ENCODE peak calls at places on chromosomes 3 and 15, in eight cellular contexts. One of them, this sample, is unnamed.

GRCh38 chr15:51917493-51917892 is 54.1 kb downstream of the LEO1 start:
- DNase-seq in neuronal stem cell: no peak
- DNase-seq in CD8-positive, alpha-beta memory T cell: no peak
- DNase-seq in stomach: no peak
- DNase-seq in transverse colon: no peak
- DNase-seq in CD8-positive, alpha-beta T cell: no peak
- DNase-seq in body of pancreas: no peak
- DNase-seq in heart right ventricle: no peak
- DNase-seq in this sample: no peak

GRCh38 chr3:18443670-18444596 is 18.8 kb upstream of the SATB1 start:
- DNase-seq in neuronal stem cell: no peak
- DNase-seq in CD8-positive, alpha-beta memory T cell: no peak
- DNase-seq in stomach: peak; percentile 33
- DNase-seq in transverse colon: peak; percentile 31
- DNase-seq in CD8-positive, alpha-beta T cell: peak; percentile 34
- DNase-seq in body of pancreas: peak; percentile 29
- DNase-seq in heart right ventricle: no peak
- DNase-seq in this sample: peak; percentile 58

GRCh38 chr3:152403632-152404066 is 134.9 kb downstream of the MBNL1 start:
- DNase-seq in neuronal stem cell: no peak
- DNase-seq in CD8-positive, alpha-beta memory T cell: no peak
- DNase-seq in stomach: peak; percentile 27
- DNase-seq in transverse colon: peak; percentile 48
- DNase-seq in CD8-positive, alpha-beta T cell: no peak
- DNase-seq in body of pancreas: peak; percentile 35
- DNase-seq in heart right ventricle: peak; percentile 81
- DNase-seq in this sample: peak; percentile 73

GRCh38 chr15:89797678-89798201 is 16.9 kb downstream of the ANPEP start:
- DNase-seq in neuronal stem cell: no peak
- DNase-seq in CD8-positive, alpha-beta memory T cell: no peak
- DNase-seq in stomach: no peak
- DNase-seq in transverse colon: no peak
- DNase-seq in CD8-positive, alpha-beta T cell: no peak
- DNase-seq in body of pancreas: no peak
- DNase-seq in heart right ventricle: no peak
- DNase-seq in this sample: no peak

GRCh38 chr15:67180035-67180434 is 74.4 kb downstream of the AAGAB start:
- DNase-seq in neuronal stem cell: no peak
- DNase-seq in CD8-positive, alpha-beta memory T cell: no peak
- DNase-seq in stomach: no peak
- DNase-seq in transverse colon: no peak
- DNase-seq in CD8-positive, alpha-beta T cell: no peak
- DNase-seq in body of pancreas: no peak
- DNase-seq in heart right ventricle: no peak
- DNase-seq in this sample: no peak

GRCh38 chr3:11542551-11542950 is 101.2 kb downstream of the VGLL4 start:
- DNase-seq in neuronal stem cell: no peak
- DNase-seq in CD8-positive, alpha-beta memory T cell: no peak
- DNase-seq in stomach: no peak
- DNase-seq in transverse colon: no peak
- DNase-seq in CD8-positive, alpha-beta T cell: no peak
- DNase-seq in body of pancreas: no peak
- DNase-seq in heart right ventricle: no peak
- DNase-seq in this sample: no peak

GRCh38 chr15:42118650-42119531 is 24.5 kb upstream of the PLA2G4D start:
- DNase-seq in neuronal stem cell: no peak
- DNase-seq in CD8-positive, alpha-beta memory T cell: no peak
- DNase-seq in stomach: peak; percentile 21
- DNase-seq in transverse colon: peak; percentile 41
- DNase-seq in CD8-positive, alpha-beta T cell: no peak
- DNase-seq in body of pancreas: no peak
- DNase-seq in heart right ventricle: no peak
- DNase-seq in this sample: no peak

GRCh38 chr15:98311566-98312188 is 336.7 kb upstream of the IGF1R start:
- DNase-seq in neuronal stem cell: peak; percentile 77
- DNase-seq in CD8-positive, alpha-beta memory T cell: peak; percentile 24
- DNase-seq in stomach: peak; percentile 87
- DNase-seq in transverse colon: peak; percentile 79
- DNase-seq in CD8-positive, alpha-beta T cell: peak; percentile 44
- DNase-seq in body of pancreas: peak; percentile 86
- DNase-seq in heart right ventricle: peak; percentile 75
- DNase-seq in this sample: peak; percentile 67

GRCh38 chr3:42702066-42702951 is at the start of gene HHATL:
- DNase-seq in neuronal stem cell: no peak
- DNase-seq in CD8-positive, alpha-beta memory T cell: no peak
- DNase-seq in stomach: peak; percentile 20
- DNase-seq in transverse colon: no peak
- DNase-seq in CD8-positive, alpha-beta T cell: no peak
- DNase-seq in body of pancreas: no peak
- DNase-seq in heart right ventricle: peak; percentile 82
- DNase-seq in this sample: no peak

GRCh38 chr3:48275292-48276027 is 34.6 kb downstream of the ZNF589 start:
- DNase-seq in neuronal stem cell: no peak
- DNase-seq in CD8-positive, alpha-beta memory T cell: no peak
- DNase-seq in stomach: no peak
- DNase-seq in transverse colon: no peak
- DNase-seq in CD8-positive, alpha-beta T cell: no peak
- DNase-seq in body of pancreas: no peak
- DNase-seq in heart right ventricle: no peak
- DNase-seq in this sample: no peak

GRCh38 chr3:192906940-192907339 is 10.7 kb downstream of the MB21D2 start:
- DNase-seq in neuronal stem cell: no peak
- DNase-seq in CD8-positive, alpha-beta memory T cell: no peak
- DNase-seq in stomach: no peak
- DNase-seq in transverse colon: no peak
- DNase-seq in CD8-positive, alpha-beta T cell: no peak
- DNase-seq in body of pancreas: no peak
- DNase-seq in heart right ventricle: no peak
- DNase-seq in this sample: no peak

GRCh38 chr3:124928333-124929202 is 6.0 kb downstream of the MUC13 start:
- DNase-seq in neuronal stem cell: peak; percentile 54
- DNase-seq in CD8-positive, alpha-beta memory T cell: peak; percentile 30
- DNase-seq in stomach: peak; percentile 76
- DNase-seq in transverse colon: peak; percentile 74
- DNase-seq in CD8-positive, alpha-beta T cell: peak; percentile 56
- DNase-seq in body of pancreas: peak; percentile 76
- DNase-seq in heart right ventricle: peak; percentile 68
- DNase-seq in this sample: peak; percentile 56

GRCh38 chr15:44536298-44536961 is 517 bp upstream of the EIF3J start:
- DNase-seq in neuronal stem cell: peak; percentile 83
- DNase-seq in CD8-positive, alpha-beta memory T cell: no peak
- DNase-seq in stomach: peak; percentile 86
- DNase-seq in transverse colon: peak; percentile 90
- DNase-seq in CD8-positive, alpha-beta T cell: no peak
- DNase-seq in body of pancreas: peak; percentile 87
- DNase-seq in heart right ventricle: peak; percentile 88
- DNase-seq in this sample: peak; percentile 93

GRCh38 chr15:35649575-35649974 is 103.6 kb upstream of the DPH6 start:
- DNase-seq in neuronal stem cell: no peak
- DNase-seq in CD8-positive, alpha-beta memory T cell: no peak
- DNase-seq in stomach: no peak
- DNase-seq in transverse colon: no peak
- DNase-seq in CD8-positive, alpha-beta T cell: no peak
- DNase-seq in body of pancreas: no peak
- DNase-seq in heart right ventricle: no peak
- DNase-seq in this sample: no peak

DNA sequence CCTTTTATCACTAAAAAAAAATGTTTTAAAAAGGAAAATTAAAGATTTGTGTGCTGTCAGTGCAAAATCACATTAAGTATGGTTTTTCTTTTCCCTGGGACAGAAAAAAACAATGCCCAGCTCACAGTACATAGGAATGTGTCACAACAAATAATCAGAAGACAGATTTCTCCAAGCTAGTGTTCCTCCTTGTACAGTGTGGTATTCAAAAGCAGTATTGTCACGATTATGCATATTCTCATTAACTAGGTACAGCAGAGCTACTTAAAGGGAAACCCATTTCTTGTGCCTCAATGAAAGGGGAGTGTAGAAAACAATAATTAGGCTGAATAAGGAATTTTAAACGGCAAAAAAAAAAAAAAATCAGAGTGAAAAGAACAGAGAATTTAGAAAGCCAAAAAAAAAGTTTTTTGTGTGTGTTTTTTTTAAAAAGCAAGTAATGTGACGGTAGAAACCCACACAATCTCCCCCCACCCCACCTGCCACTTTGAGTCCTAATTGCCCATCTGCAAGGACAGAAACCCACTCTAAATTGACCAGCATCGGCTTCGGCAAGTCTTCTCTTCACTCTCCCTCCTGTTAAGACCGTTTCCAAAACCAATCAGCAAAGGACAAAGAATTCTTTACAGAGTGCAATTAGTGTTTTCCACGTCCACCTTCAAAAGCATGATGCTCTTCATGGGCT is 41.0 kb downstream of the EIF4E3 start:
- DNase-seq in neuronal stem cell: no peak
- DNase-seq in CD8-positive, alpha-beta memory T cell: no peak
- DNase-seq in stomach: no peak
- DNase-seq in transverse colon: no peak
- DNase-seq in CD8-positive, alpha-beta T cell: no peak
- DNase-seq in body of pancreas: no peak
- DNase-seq in heart right ventricle: no peak
- DNase-seq in this sample: no peak
- H3K4me3 ChIP-seq in neuronal stem cell: no peak overlapping the region
- H3K4me3 ChIP-seq in CD8-positive, alpha-beta memory T cell: no peak overlapping the region
- H3K4me3 ChIP-seq in stomach: no peak overlapping the region
- H3K4me3 ChIP-seq in transverse colon: no peak overlapping the region
- H3K4me3 ChIP-seq in CD8-positive, alpha-beta T cell: no peak overlapping the region
- H3K4me3 ChIP-seq in body of pancreas: no peak overlapping the region
- H3K4me3 ChIP-seq in heart right ventricle: no peak overlapping the region
- H3K4me3 ChIP-seq in this sample: no peak overlapping the region

GRCh38 chr3:196081834-196082470 is at the start of gene TFRC:
- DNase-seq in neuronal stem cell: peak; percentile 96
- DNase-seq in CD8-positive, alpha-beta memory T cell: peak; percentile 96
- DNase-seq in stomach: peak; percentile 97
- DNase-seq in transverse colon: peak; percentile 97
- DNase-seq in CD8-positive, alpha-beta T cell: peak; percentile 96
- DNase-seq in body of pancreas: peak; percentile 97
- DNase-seq in heart right ventricle: peak; percentile 94
- DNase-seq in this sample: peak; percentile 97
- H3K27ac ChIP-seq in neuronal stem cell: peak within 1 kb of the TSS; percentile 86
- H3K27ac ChIP-seq in CD8-positive, alpha-beta memory T cell: peak within 1 kb of the TSS; percentile 99
- H3K27ac ChIP-seq in stomach: peak within 1 kb of the TSS; percentile 93
- H3K27ac ChIP-seq in transverse colon: peak within 1 kb of the TSS; percentile 96
- H3K27ac ChIP-seq in CD8-positive, alpha-beta T cell: peak within 1 kb of the TSS; percentile 99
- H3K27ac ChIP-seq in body of pancreas: peak within 1 kb of the TSS; percentile 94
- H3K27ac ChIP-seq in heart right ventricle: peak within 1 kb of the TSS; percentile 96
- H3K27ac ChIP-seq in this sample: peak within 1 kb of the TSS; percentile 94

DNA sequence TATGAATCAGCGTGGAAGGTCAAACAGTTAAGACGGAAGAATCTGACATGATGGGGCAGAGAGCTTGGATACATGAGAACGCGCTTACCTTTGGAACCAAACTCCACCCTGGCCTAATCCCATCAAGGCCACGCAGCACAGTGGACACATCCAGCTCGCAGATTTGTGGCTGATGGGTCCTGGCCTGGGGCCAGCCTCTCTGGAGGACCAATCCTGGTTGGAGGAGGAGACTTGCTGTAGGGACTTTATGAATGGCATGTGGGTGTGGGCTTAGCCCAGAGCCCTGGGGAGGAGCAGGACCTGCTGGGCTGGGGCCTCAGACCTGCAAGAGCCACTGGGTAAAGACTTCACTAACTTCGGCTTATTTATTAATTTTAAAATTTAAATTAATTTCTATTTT is 73.4 kb upstream of the ANKRD34C start:
- DNase-seq in neuronal stem cell: no peak
- DNase-seq in CD8-positive, alpha-beta memory T cell: no peak
- DNase-seq in stomach: no peak
- DNase-seq in transverse colon: no peak
- DNase-seq in CD8-positive, alpha-beta T cell: no peak
- DNase-seq in body of pancreas: no peak
- DNase-seq in heart right ventricle: no peak
- DNase-seq in this sample: no peak
- H3K27me3 ChIP-seq in neuronal stem cell: peaks cover 1% of the 10 kb centered on the region
- H3K27me3 ChIP-seq in CD8-positive, alpha-beta memory T cell: peaks cover 11% of the 10 kb centered on the region
- H3K27me3 ChIP-seq in stomach: peaks cover 92% of the 10 kb centered on the region
- H3K27me3 ChIP-seq in transverse colon: peaks cover 29% of the 10 kb centered on the region
- H3K27me3 ChIP-seq in CD8-positive, alpha-beta T cell: peaks cover 4% of the 10 kb centered on the region
- H3K27me3 ChIP-seq in body of pancreas: peaks cover 7% of the 10 kb centered on the region
- H3K27me3 ChIP-seq in heart right ventricle: peaks cover 36% of the 10 kb centered on the region
- H3K27me3 ChIP-seq in this sample: no peaks in the 10 kb centered on the region

GRCh38 chr3:50612234-50612972 is 829 bp upstream of the CISH start:
- DNase-seq in neuronal stem cell: no peak
- DNase-seq in CD8-positive, alpha-beta memory T cell: peak; percentile 42
- DNase-seq in stomach: no peak
- DNase-seq in transverse colon: no peak
- DNase-seq in CD8-positive, alpha-beta T cell: no peak
- DNase-seq in body of pancreas: no peak
- DNase-seq in heart right ventricle: peak; percentile 48
- DNase-seq in this sample: no peak

GRCh38 chr3:50610992-50611463 is 546 bp downstream of the CISH start:
- DNase-seq in neuronal stem cell: no peak
- DNase-seq in CD8-positive, alpha-beta memory T cell: no peak
- DNase-seq in stomach: no peak
- DNase-seq in transverse colon: no peak
- DNase-seq in CD8-positive, alpha-beta T cell: peak; percentile 18
- DNase-seq in body of pancreas: no peak
- DNase-seq in heart right ventricle: no peak
- DNase-seq in this sample: no peak

GRCh38 chr3:50611464-50612233 is at the start of gene CISH:
- DNase-seq in neuronal stem cell: peak; percentile 92
- DNase-seq in CD8-positive, alpha-beta memory T cell: peak; percentile 92
- DNase-seq in stomach: peak; percentile 94
- DNase-seq in transverse colon: peak; percentile 96
- DNase-seq in CD8-positive, alpha-beta T cell: peak; percentile 88
- DNase-seq in body of pancreas: peak; percentile 97
- DNase-seq in heart right ventricle: peak; percentile 97
- DNase-seq in this sample: peak; percentile 97

GRCh38 chr3:50615190-50615589 is 1.8 kb upstream of the MAPKAPK3 start:
- DNase-seq in neuronal stem cell: no peak
- DNase-seq in CD8-positive, alpha-beta memory T cell: no peak
- DNase-seq in stomach: no peak
- DNase-seq in transverse colon: no peak
- DNase-seq in CD8-positive, alpha-beta T cell: peak; percentile 10
- DNase-seq in body of pancreas: no peak
- DNase-seq in heart right ventricle: no peak
- DNase-seq in this sample: no peak

DNA sequence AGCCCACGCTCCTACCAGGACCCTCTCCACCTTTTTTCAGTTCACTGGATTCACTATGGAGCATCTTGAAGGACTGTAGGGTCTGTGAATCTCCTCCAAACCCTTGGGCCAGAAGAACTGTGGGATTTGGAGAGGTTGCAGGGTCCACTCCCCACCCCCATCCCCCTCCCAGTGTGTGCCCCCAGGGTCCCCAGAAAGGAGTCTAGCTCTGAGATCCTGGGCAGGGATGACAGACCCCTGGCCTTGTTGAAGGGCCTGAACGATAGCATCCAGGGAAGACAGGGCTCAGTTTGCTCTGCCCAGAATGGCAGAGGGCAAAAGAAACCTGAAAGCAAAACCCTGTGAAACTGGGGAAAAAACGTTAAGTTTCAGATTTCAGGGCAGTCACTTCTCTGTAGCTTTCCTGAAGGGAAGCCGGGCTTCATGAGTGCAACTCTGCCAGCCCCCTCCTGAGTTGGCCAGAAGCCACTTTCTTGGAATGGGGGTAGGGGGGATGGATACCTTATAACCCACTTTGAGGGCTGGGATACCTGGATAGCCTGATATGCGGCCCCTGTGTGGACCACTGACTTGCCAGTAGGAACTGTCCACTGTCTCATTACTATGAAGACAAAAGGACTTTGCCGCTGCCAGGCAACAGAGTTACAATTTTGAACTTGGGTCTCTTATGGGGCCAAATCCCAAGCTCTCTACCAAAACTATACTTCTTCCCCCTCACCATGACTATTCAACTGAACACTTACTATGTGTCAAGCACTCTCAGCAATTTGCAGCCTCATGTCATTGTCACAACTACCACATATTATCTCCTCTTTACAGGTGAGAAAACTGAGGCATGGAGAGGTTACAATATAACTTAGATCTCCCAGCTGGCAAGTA is 1.6 kb upstream of the CISH start:
- DNase-seq in neuronal stem cell: no peak
- DNase-seq in CD8-positive, alpha-beta memory T cell: peak; percentile 19
- DNase-seq in stomach: no peak
- DNase-seq in transverse colon: no peak
- DNase-seq in CD8-positive, alpha-beta T cell: peak; percentile 15
- DNase-seq in body of pancreas: no peak
- DNase-seq in heart right ventricle: no peak
- DNase-seq in this sample: no peak
- H3K4me3 ChIP-seq in neuronal stem cell: no peak overlapping the region
- H3K4me3 ChIP-seq in CD8-positive, alpha-beta memory T cell: peak overlapping the region; percentile 98
- H3K4me3 ChIP-seq in stomach: peak overlapping the region; percentile 83
- H3K4me3 ChIP-seq in transverse colon: no peak overlapping the region
- H3K4me3 ChIP-seq in CD8-positive, alpha-beta T cell: peak overlapping the region; percentile 89
- H3K4me3 ChIP-seq in body of pancreas: no peak overlapping the region
- H3K4me3 ChIP-seq in heart right ventricle: peak overlapping the region; percentile 93
- H3K4me3 ChIP-seq in this sample: no peak overlapping the region